ENCODE peak calls at places on chromosomes 4 and X, in seven cellular contexts. C is breast epithelium, X is body of pancreas, H is GM12891, K is suprapubic skin, J is spleen, I is right lobe of liver. F is an unnamed sample.

GRCh38 chrX:40504801-40505605 is 75.8 kb upstream of the ATP6AP2 start:
- DNase-seq in K (no peak), H (no peak), C (no peak), X (no peak), J (no peak), I (no peak), F (no peak)

GRCh38 chr4:94448815-94449375 is 2.8 kb upstream of the PDLIM5 start:
- DNase-seq in X (no peak), H (no peak), J (no peak), K (no peak), C (no peak), I (no peak), F (no peak)

GRCh38 chrX:113222305-113222704 is 381.7 kb upstream of the AMOT start:
- DNase-seq in K (no peak), C (no peak), I (no peak), J (no peak), H (no peak), X (peak), F (peak)

GRCh38 chr4:163111588-163111987 is 55.1 kb downstream of the NAF1 start:
- DNase-seq in K (no peak), C (no peak), X (no peak), J (no peak), H (no peak), I (no peak), F (peak)

GRCh38 chr4:145279122-145279960 is 99.0 kb upstream of the OTUD4 start:
- DNase-seq in H (no peak), X (no peak), I (no peak), C (no peak), J (no peak), K (no peak), F (no peak)

GRCh38 chr4:41178372-41179085 is 35.8 kb downstream of the APBB2 start:
- DNase-seq in I (no peak), C (no peak), X (no peak), J (no peak), H (no peak), K (no peak), F (no peak)

GRCh38 chr4:8131210-8131609 is 27.4 kb downstream of the ABLIM2 start:
- DNase-seq in X (no peak), I (no peak), C (no peak), J (no peak), K (no peak), H (no peak), F (no peak)

GRCh38 chr4:153205757-153206156 is 1.5 kb downstream of the TRIM2 start:
- DNase-seq in C (no peak), K (no peak), H (no peak), I (no peak), J (no peak), X (peak), F (no peak)

GRCh38 chrX:133923113-133923512 is 62.3 kb downstream of the GPC3 start:
- DNase-seq in C (no peak), K (no peak), H (no peak), X (no peak), J (no peak), I (no peak), F (no peak)

GRCh38 chr4:54073481-54073880 is 9.1 kb upstream of the CHIC2 start:
- DNase-seq in C (no peak), H (no peak), X (no peak), I (no peak), K (no peak), J (no peak), F (no peak)

GRCh38 chr4:141134051-141134450 is 782 bp upstream of the RNF150 start:
- DNase-seq in H (no peak), J (no peak), K (no peak), X (no peak), I (no peak), C (no peak), F (no peak)

GRCh38 chrX:149527705-149528104 is 13.1 kb upstream of the EOLA1 start:
- DNase-seq in H (no peak), X (no peak), C (no peak), I (no peak), K (no peak), J (no peak), F (peak)

GRCh38 chr4:148998719-148999118 is 556.5 kb upstream of the NR3C2 start:
- DNase-seq in X (no peak), H (no peak), C (no peak), I (no peak), J (no peak), K (no peak), F (peak)

GRCh38 chr4:149005191-149005590 is 563.0 kb upstream of the NR3C2 start:
- DNase-seq in H (no peak), K (no peak), X (no peak), J (no peak), C (no peak), I (no peak), F (no peak)

DNA sequence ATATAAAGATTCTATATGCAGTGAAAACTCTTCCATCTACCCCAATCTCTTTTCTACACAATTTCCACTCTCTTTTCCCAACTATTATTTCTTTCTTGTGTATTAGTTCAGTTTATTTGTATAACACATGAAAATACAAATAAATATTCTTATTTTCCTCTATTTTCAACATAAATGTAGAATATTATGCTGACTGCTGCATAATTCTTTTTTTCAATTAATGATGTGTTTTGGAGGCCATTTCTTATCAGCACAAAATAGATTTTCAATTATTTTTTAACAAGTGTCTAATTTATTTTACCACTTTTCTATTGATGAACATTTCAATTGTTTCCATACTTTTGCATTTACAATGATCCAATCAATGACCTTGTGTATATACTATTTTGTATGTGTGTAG is 557.7 kb upstream of the NR3C2 start:
- DNase-seq in I (no peak), H (no peak), J (no peak), C (no peak), X (no peak), K (no peak), F (no peak)
- TF ChIP-seq POLR2A in I (no peak), H (no peak), J (no peak), C (no peak), X (no peak), K (no peak), F (no peak)

DNA sequence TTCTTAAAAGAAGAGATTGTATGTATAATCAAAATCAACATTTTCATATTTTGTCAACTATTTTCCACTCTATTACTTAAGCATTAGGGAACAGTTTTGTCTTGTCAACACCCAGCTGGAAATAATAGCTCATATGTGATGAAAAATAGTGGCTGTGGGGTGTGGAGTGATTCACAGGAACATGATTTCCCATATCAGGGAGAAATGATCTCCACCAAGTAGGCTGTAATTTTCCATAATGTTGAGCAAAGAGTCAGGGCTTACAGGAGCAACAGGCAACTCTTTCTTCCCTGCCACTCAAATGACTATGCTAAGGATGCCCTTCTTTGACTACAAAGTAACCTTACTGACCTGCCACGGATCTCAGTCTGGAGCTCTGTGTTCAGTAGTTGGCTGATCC is 89.9 kb upstream of the GATB start:
- DNase-seq in I (no peak), H (no peak), K (no peak), X (no peak), C (no peak), J (no peak), F (no peak)
- TF ChIP-seq POLR2A in I (no peak), H (no peak), K (no peak), X (no peak), C (no peak), J (no peak), F (no peak)

GRCh38 chr4:44678094-44679023 is at the start of gene GUF1:
- DNase-seq in C (peak), K (peak), H (peak), J (peak), I (peak), X (peak), F (peak)
- TF ChIP-seq POLR2A in C (peak), K (peak), H (peak), J (peak), I (peak), X (peak), F (peak)

GRCh38 chr4:13633671-13634070 is 6.1 kb upstream of the BOD1L1 start:
- DNase-seq in H (no peak), C (no peak), X (no peak), K (no peak), J (no peak), I (no peak), F (no peak)
- TF ChIP-seq POLR2A in H (no peak), C (no peak), X (no peak), K (no peak), J (no peak), I (no peak), F (no peak)

F was measured in erythroblast.